ENCODE peak calls at places on chromosome 3, in six cellular contexts. One of them, this sample, is unnamed. For H3K27me3, the result is how much of the 10 kb centered on the place peaks cover.

GRCh38 chr3:105979961-105980360 is 111.1 kb upstream of the CBLB start:
- DNase-seq in brain microvascular endothelial cell: peak
- DNase-seq in heart left ventricle: no peak
- DNase-seq in left ventricle myocardium inferior: no peak
- DNase-seq in right cardiac atrium: no peak
- DNase-seq in HL-60: no peak
- DNase-seq in this sample: no peak

GRCh38 chr3:124986153-124987143 is 51.9 kb upstream of the MUC13 start:
- DNase-seq in right cardiac atrium: peak
- DNase-seq in left ventricle myocardium inferior: no peak
- DNase-seq in heart left ventricle: no peak
- DNase-seq in brain microvascular endothelial cell: peak
- DNase-seq in HL-60: no peak
- DNase-seq in this sample: no peak

GRCh38 chr3:21893250-21893649 is 142.2 kb upstream of the ZNF385D start:
- DNase-seq in right cardiac atrium: no peak
- DNase-seq in heart left ventricle: no peak
- DNase-seq in HL-60: no peak
- DNase-seq in left ventricle myocardium inferior: no peak
- DNase-seq in brain microvascular endothelial cell: peak
- DNase-seq in this sample: no peak

GRCh38 chr3:99172736-99173657 is 271.5 kb upstream of the DCBLD2 start:
- DNase-seq in left ventricle myocardium inferior: no peak
- DNase-seq in brain microvascular endothelial cell: peak
- DNase-seq in right cardiac atrium: peak
- DNase-seq in heart left ventricle: no peak
- DNase-seq in HL-60: peak
- DNase-seq in this sample: no peak

GRCh38 chr3:108008931-108009635 is 81.7 kb downstream of the CD47 start:
- DNase-seq in right cardiac atrium: no peak
- DNase-seq in left ventricle myocardium inferior: no peak
- DNase-seq in HL-60: no peak
- DNase-seq in heart left ventricle: no peak
- DNase-seq in brain microvascular endothelial cell: peak
- DNase-seq in this sample: no peak

GRCh38 chr3:154112146-154112545 is 9.0 kb upstream of the ARHGEF26 start:
- DNase-seq in left ventricle myocardium inferior: no peak
- DNase-seq in heart left ventricle: no peak
- DNase-seq in HL-60: no peak
- DNase-seq in brain microvascular endothelial cell: no peak
- DNase-seq in right cardiac atrium: no peak
- DNase-seq in this sample: no peak

GRCh38 chr3:119748996-119749395 is 32.9 kb upstream of the NR1I2 start:
- DNase-seq in left ventricle myocardium inferior: no peak
- DNase-seq in heart left ventricle: no peak
- DNase-seq in brain microvascular endothelial cell: no peak
- DNase-seq in HL-60: no peak
- DNase-seq in right cardiac atrium: no peak
- DNase-seq in this sample: no peak

GRCh38 chr3:10142707-10143560 is 1.4 kb downstream of the VHL start:
- DNase-seq in heart left ventricle: no peak
- DNase-seq in HL-60: no peak
- DNase-seq in right cardiac atrium: peak
- DNase-seq in brain microvascular endothelial cell: no peak
- DNase-seq in left ventricle myocardium inferior: no peak
- DNase-seq in this sample: no peak

GRCh38 chr3:170907519-170908234 is 760 bp downstream of the EIF5A2 start:
- DNase-seq in brain microvascular endothelial cell: peak
- DNase-seq in heart left ventricle: no peak
- DNase-seq in right cardiac atrium: peak
- DNase-seq in left ventricle myocardium inferior: no peak
- DNase-seq in HL-60: peak
- DNase-seq in this sample: no peak

GRCh38 chr3:30443756-30444673 is 162.4 kb upstream of the TGFBR2 start:
- DNase-seq in left ventricle myocardium inferior: no peak
- DNase-seq in brain microvascular endothelial cell: no peak
- DNase-seq in HL-60: no peak
- DNase-seq in heart left ventricle: no peak
- DNase-seq in right cardiac atrium: no peak
- DNase-seq in this sample: no peak

GRCh38 chr3:10848261-10848660 is 32.2 kb downstream of the SLC6A11 start:
- DNase-seq in brain microvascular endothelial cell: no peak
- DNase-seq in left ventricle myocardium inferior: no peak
- DNase-seq in HL-60: no peak
- DNase-seq in heart left ventricle: no peak
- DNase-seq in right cardiac atrium: no peak
- DNase-seq in this sample: no peak

GRCh38 chr3:43071313-43071893 is 34.5 kb downstream of the POMGNT2 start:
- DNase-seq in right cardiac atrium: no peak
- DNase-seq in HL-60: peak
- DNase-seq in left ventricle myocardium inferior: no peak
- DNase-seq in brain microvascular endothelial cell: no peak
- DNase-seq in heart left ventricle: no peak
- DNase-seq in this sample: no peak

GRCh38 chr3:4741404-4742307 is 237.6 kb upstream of the BHLHE40 start:
- DNase-seq in right cardiac atrium: peak
- DNase-seq in brain microvascular endothelial cell: peak
- DNase-seq in heart left ventricle: peak
- DNase-seq in HL-60: peak
- DNase-seq in left ventricle myocardium inferior: no peak
- DNase-seq in this sample: no peak

GRCh38 chr3:38842266-38842965 is 26.4 kb upstream of the SCN10A start:
- DNase-seq in brain microvascular endothelial cell: no peak
- DNase-seq in left ventricle myocardium inferior: no peak
- DNase-seq in HL-60: no peak
- DNase-seq in heart left ventricle: no peak
- DNase-seq in right cardiac atrium: no peak
- DNase-seq in this sample: no peak

GRCh38 chr3:105823149-105823866 is 45.5 kb downstream of the CBLB start:
- DNase-seq in heart left ventricle: peak
- DNase-seq in left ventricle myocardium inferior: no peak
- DNase-seq in right cardiac atrium: no peak
- DNase-seq in HL-60: no peak
- DNase-seq in brain microvascular endothelial cell: peak
- DNase-seq in this sample: no peak

GRCh38 chr3:43288366-43288765 is 2.0 kb downstream of the SNRK start:
- DNase-seq in left ventricle myocardium inferior: no peak
- DNase-seq in brain microvascular endothelial cell: no peak
- DNase-seq in HL-60: no peak
- DNase-seq in heart left ventricle: no peak
- DNase-seq in right cardiac atrium: no peak
- DNase-seq in this sample: no peak

GRCh38 chr3:46858996-46859710 is 4.1 kb downstream of the MYL3 start:
- DNase-seq in left ventricle myocardium inferior: peak
- DNase-seq in brain microvascular endothelial cell: no peak
- DNase-seq in right cardiac atrium: peak
- DNase-seq in HL-60: no peak
- DNase-seq in heart left ventricle: peak
- DNase-seq in this sample: peak

GRCh38 chr3:134189848-134190247 is 60.8 kb downstream of the RYK start:
- DNase-seq in left ventricle myocardium inferior: no peak
- DNase-seq in brain microvascular endothelial cell: no peak
- DNase-seq in heart left ventricle: no peak
- DNase-seq in HL-60: no peak
- DNase-seq in right cardiac atrium: no peak
- DNase-seq in this sample: no peak

GRCh38 chr3:129723558-129724324 is 117.3 kb upstream of the PLXND1 start:
- DNase-seq in brain microvascular endothelial cell: peak
- DNase-seq in left ventricle myocardium inferior: peak
- DNase-seq in right cardiac atrium: peak
- DNase-seq in heart left ventricle: peak
- DNase-seq in HL-60: no peak
- DNase-seq in this sample: no peak

GRCh38 chr3:173354124-173354523 is 43.4 kb upstream of the NLGN1 start:
- DNase-seq in brain microvascular endothelial cell: no peak
- DNase-seq in right cardiac atrium: no peak
- DNase-seq in HL-60: no peak
- DNase-seq in left ventricle myocardium inferior: no peak
- DNase-seq in heart left ventricle: no peak
- DNase-seq in this sample: no peak

GRCh38 chr3:160169139-160169830 is 55.9 kb upstream of the C3orf80 start:
- DNase-seq in right cardiac atrium: no peak
- DNase-seq in brain microvascular endothelial cell: peak
- DNase-seq in HL-60: no peak
- DNase-seq in left ventricle myocardium inferior: no peak
- DNase-seq in heart left ventricle: no peak
- DNase-seq in this sample: no peak

GRCh38 chr3:11642455-11643162 is 1.1 kb downstream of the VGLL4 start:
- DNase-seq in right cardiac atrium: peak
- DNase-seq in brain microvascular endothelial cell: peak
- DNase-seq in left ventricle myocardium inferior: peak
- DNase-seq in HL-60: peak
- DNase-seq in heart left ventricle: peak
- DNase-seq in this sample: peak

GRCh38 chr3:160163259-160163878 is 61.9 kb upstream of the C3orf80 start:
- DNase-seq in left ventricle myocardium inferior: no peak
- DNase-seq in heart left ventricle: no peak
- DNase-seq in HL-60: no peak
- DNase-seq in brain microvascular endothelial cell: no peak
- DNase-seq in right cardiac atrium: no peak
- DNase-seq in this sample: no peak

GRCh38 chr3:57729339-57730039 is 26.6 kb upstream of the SLMAP start:
- DNase-seq in HL-60: peak
- DNase-seq in brain microvascular endothelial cell: no peak
- DNase-seq in heart left ventricle: no peak
- DNase-seq in right cardiac atrium: no peak
- DNase-seq in left ventricle myocardium inferior: no peak
- DNase-seq in this sample: no peak

GRCh38 chr3:109224333-109224732 is 87.8 kb downstream of the C3orf85 start:
- DNase-seq in HL-60: peak
- DNase-seq in brain microvascular endothelial cell: no peak
- DNase-seq in left ventricle myocardium inferior: no peak
- DNase-seq in heart left ventricle: no peak
- DNase-seq in right cardiac atrium: no peak
- DNase-seq in this sample: no peak

GRCh38 chr3:171699611-171700010 is 110.7 kb downstream of the PLD1 start:
- DNase-seq in HL-60: no peak
- DNase-seq in left ventricle myocardium inferior: no peak
- DNase-seq in brain microvascular endothelial cell: no peak
- DNase-seq in right cardiac atrium: no peak
- DNase-seq in heart left ventricle: no peak
- DNase-seq in this sample: no peak

GRCh38 chr3:48047841-48048456 is 31.7 kb upstream of the MAP4 start:
- DNase-seq in left ventricle myocardium inferior: no peak
- DNase-seq in heart left ventricle: no peak
- DNase-seq in right cardiac atrium: no peak
- DNase-seq in brain microvascular endothelial cell: peak
- DNase-seq in HL-60: peak
- DNase-seq in this sample: no peak

GRCh38 chr3:135895734-135896121 is 69.8 kb upstream of the PPP2R3A start:
- DNase-seq in brain microvascular endothelial cell: no peak
- DNase-seq in right cardiac atrium: no peak
- DNase-seq in left ventricle myocardium inferior: no peak
- DNase-seq in heart left ventricle: no peak
- DNase-seq in HL-60: no peak
- DNase-seq in this sample: no peak

GRCh38 chr3:63278171-63278999 is at the start of gene SYNPR:
- DNase-seq in left ventricle myocardium inferior: no peak
- DNase-seq in heart left ventricle: no peak
- DNase-seq in right cardiac atrium: peak
- DNase-seq in brain microvascular endothelial cell: no peak
- DNase-seq in HL-60: no peak
- DNase-seq in this sample: no peak

GRCh38 chr3:51716805-51717204 is 9.9 kb downstream of the GRM2 start:
- DNase-seq in HL-60: no peak
- DNase-seq in brain microvascular endothelial cell: no peak
- DNase-seq in right cardiac atrium: no peak
- DNase-seq in left ventricle myocardium inferior: no peak
- DNase-seq in heart left ventricle: no peak
- DNase-seq in this sample: no peak

GRCh38 chr3:51717446-51717845 is 10.6 kb downstream of the GRM2 start:
- DNase-seq in right cardiac atrium: no peak
- DNase-seq in heart left ventricle: no peak
- DNase-seq in brain microvascular endothelial cell: no peak
- DNase-seq in HL-60: no peak
- DNase-seq in left ventricle myocardium inferior: no peak
- DNase-seq in this sample: no peak

GRCh38 chr3:51718547-51719412 is 11.9 kb downstream of the GRM2 start:
- DNase-seq in heart left ventricle: peak
- DNase-seq in HL-60: peak
- DNase-seq in left ventricle myocardium inferior: peak
- DNase-seq in right cardiac atrium: peak
- DNase-seq in brain microvascular endothelial cell: peak
- DNase-seq in this sample: peak

GRCh38 chr3:51719413-51720025 is 12.7 kb downstream of the GRM2 start:
- DNase-seq in left ventricle myocardium inferior: no peak
- DNase-seq in brain microvascular endothelial cell: no peak
- DNase-seq in HL-60: no peak
- DNase-seq in right cardiac atrium: no peak
- DNase-seq in heart left ventricle: no peak
- DNase-seq in this sample: no peak

GRCh38 chr3:51717947-51718346 is 11.1 kb downstream of the GRM2 start:
- DNase-seq in left ventricle myocardium inferior: no peak
- DNase-seq in brain microvascular endothelial cell: no peak
- DNase-seq in heart left ventricle: no peak
- DNase-seq in HL-60: no peak
- DNase-seq in right cardiac atrium: no peak
- DNase-seq in this sample: no peak
- H3K27me3 ChIP-seq in left ventricle myocardium inferior: under half
- H3K27me3 ChIP-seq in brain microvascular endothelial cell: under half
- H3K27me3 ChIP-seq in heart left ventricle: under half
- H3K27me3 ChIP-seq in HL-60: under half
- H3K27me3 ChIP-seq in right cardiac atrium: under half
- H3K27me3 ChIP-seq in this sample: under half

DNA sequence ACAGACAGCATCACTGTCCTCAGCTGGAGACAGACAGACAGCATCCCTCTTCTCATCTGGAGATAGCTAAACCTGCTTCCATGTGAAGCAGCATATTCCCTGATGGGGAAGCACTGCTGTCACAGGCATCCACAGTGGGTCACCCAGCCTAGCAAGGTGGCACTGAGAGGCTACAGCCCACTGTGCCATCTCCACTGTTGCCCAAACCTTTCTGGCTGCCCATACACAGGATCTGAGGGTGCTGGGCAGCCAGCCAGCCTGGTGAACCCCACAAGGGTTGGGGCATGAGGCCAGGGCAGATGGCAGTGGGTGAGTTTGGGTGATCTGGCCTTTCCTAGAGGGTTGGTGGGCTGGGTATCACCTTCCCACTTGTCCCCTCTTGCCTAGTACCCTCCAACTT is 11.7 kb downstream of the CHST13 start:
- DNase-seq in left ventricle myocardium inferior: no peak
- DNase-seq in heart left ventricle: peak
- DNase-seq in right cardiac atrium: peak
- DNase-seq in HL-60: no peak
- DNase-seq in brain microvascular endothelial cell: no peak
- DNase-seq in this sample: peak
- H3K27me3 ChIP-seq in left ventricle myocardium inferior: under half
- H3K27me3 ChIP-seq in heart left ventricle: under half
- H3K27me3 ChIP-seq in right cardiac atrium: under half
- H3K27me3 ChIP-seq in HL-60: under half
- H3K27me3 ChIP-seq in brain microvascular endothelial cell: under half
- H3K27me3 ChIP-seq in this sample: under half

GRCh38 chr3:104549099-104549714 is 817.5 kb upstream of the ALCAM start:
- DNase-seq in left ventricle myocardium inferior: no peak
- DNase-seq in HL-60: no peak
- DNase-seq in brain microvascular endothelial cell: no peak
- DNase-seq in right cardiac atrium: no peak
- DNase-seq in heart left ventricle: no peak
- DNase-seq in this sample: no peak
- H3K27me3 ChIP-seq in left ventricle myocardium inferior: under half
- H3K27me3 ChIP-seq in HL-60: under half
- H3K27me3 ChIP-seq in brain microvascular endothelial cell: under half
- H3K27me3 ChIP-seq in right cardiac atrium: under half
- H3K27me3 ChIP-seq in heart left ventricle: under half
- H3K27me3 ChIP-seq in this sample: under half

GRCh38 chr3:14570089-14570488 is 29.9 kb upstream of the GRIP2 start:
- DNase-seq in heart left ventricle: no peak
- DNase-seq in HL-60: peak
- DNase-seq in right cardiac atrium: no peak
- DNase-seq in left ventricle myocardium inferior: no peak
- DNase-seq in brain microvascular endothelial cell: no peak
- DNase-seq in this sample: no peak
- H3K27me3 ChIP-seq in heart left ventricle: under half
- H3K27me3 ChIP-seq in HL-60: under half
- H3K27me3 ChIP-seq in right cardiac atrium: under half
- H3K27me3 ChIP-seq in left ventricle myocardium inferior: half or more
- H3K27me3 ChIP-seq in brain microvascular endothelial cell: under half
- H3K27me3 ChIP-seq in this sample: under half